ENCODE peak calls at places on chromosomes 5 and 9, in five cellular contexts. T is HCT116, H is K562, G is HepG2, O is GM12878. D is an unnamed sample.

GRCh38 chr9:86978986-86979385 is 31.7 kb upstream of the GAS1 start:
- DNase-seq in T (no peak), H (no peak), G (no peak), O (no peak), D (no peak)

GRCh38 chr5:147248584-147248983 is 13.8 kb downstream of the STK32A start:
- DNase-seq in T (no peak), H (no peak), G (no peak), O (no peak), D (no peak)

GRCh38 chr5:109784687-109785086 is 95.0 kb downstream of the MAN2A1 start:
- DNase-seq in T (no peak), H (no peak), G (no peak), O (no peak), D (no peak)

GRCh38 chr9:13083366-13083765 is 196.1 kb downstream of the MPDZ start:
- DNase-seq in T (no peak), H (no peak), G (no peak), O (no peak), D (no peak)

GRCh38 chr9:126989847-126990821 is 75.6 kb downstream of the RALGPS1 start:
- DNase-seq in T (no peak), H (no peak), G (no peak), O (no peak), D (no peak)

GRCh38 chr5:175576096-175576495 is 81.8 kb upstream of the HRH2 start:
- DNase-seq in T (no peak), H (no peak), G (no peak), O (no peak), D (no peak)

GRCh38 chr5:133397986-133398645 is 214.2 kb downstream of the FSTL4 start:
- DNase-seq in T (no peak), H (no peak), G (no peak), O (no peak), D (no peak)

GRCh38 chr9:6552738-6553121 is 92.8 kb downstream of the GLDC start:
- DNase-seq in T (no peak), H (no peak), G (no peak), O (no peak), D (no peak)

GRCh38 chr5:43099615-43100014 is 21.1 kb upstream of the ZNF131 start:
- DNase-seq in T (no peak), H (no peak), G (no peak), O (no peak), D (no peak)

GRCh38 chr9:134717793-134718645 is 76.4 kb downstream of the COL5A1 start:
- DNase-seq in T (no peak), H (no peak), G (no peak), O (no peak), D (no peak)

GRCh38 chr9:130542457-130543228 is 36.7 kb upstream of the FUBP3 start:
- DNase-seq in T (no peak), H (peak; percentile 72), G (no peak), O (no peak), D (no peak)

GRCh38 chr9:99239341-99240055 is 17.4 kb downstream of the SEC61B start:
- DNase-seq in T (no peak), H (no peak), G (no peak), O (no peak), D (no peak)

GRCh38 chr9:76216161-76216649 is 178.0 kb downstream of the RFK start:
- DNase-seq in T (peak; percentile 15), H (no peak), G (no peak), O (no peak), D (no peak)

GRCh38 chr5:67267522-67268232 is 71.1 kb upstream of the CD180 start:
- DNase-seq in T (no peak), H (no peak), G (no peak), O (no peak), D (no peak)

GRCh38 chr9:127801955-127802575 is 617 bp upstream of the FPGS start:
- DNase-seq in T (no peak), H (no peak), G (no peak), O (no peak), D (no peak)

GRCh38 chr9:68457803-68458202 is 82.9 kb downstream of the TMEM252 start:
- DNase-seq in T (no peak), H (no peak), G (no peak), O (no peak), D (no peak)

GRCh38 chr5:150672237-150672883 is 11.3 kb downstream of the MYOZ3 start:
- DNase-seq in T (no peak), H (no peak), G (no peak), O (no peak), D (peak; percentile 58)

GRCh38 chr5:58191451-58191850 is 268.4 kb downstream of the PLK2 start:
- DNase-seq in T (no peak), H (no peak), G (no peak), O (no peak), D (no peak)

GRCh38 chr5:32444946-32445758 is 612 bp upstream of the ZFR start:
- DNase-seq in T (no peak), H (no peak), G (no peak), O (no peak), D (no peak)

GRCh38 chr5:160486573-160486972 is 64.9 kb downstream of the PTTG1 start:
- DNase-seq in T (no peak), H (no peak), G (no peak), O (no peak), D (no peak)

GRCh38 chr5:114311943-114312342 is 49.9 kb upstream of the KCNN2 start:
- DNase-seq in T (no peak), H (no peak), G (no peak), O (no peak), D (peak; percentile 55)

GRCh38 chr5:20368581-20368980 is 380.6 kb upstream of the CDH18 start:
- DNase-seq in T (no peak), H (no peak), G (no peak), O (no peak), D (no peak)

GRCh38 chr5:135493406-135494180 is 41.4 kb upstream of the TIFAB start:
- DNase-seq in T (peak; percentile 31), H (no peak), G (no peak), O (no peak), D (no peak)

GRCh38 chr9:85909390-85909789 is 31.6 kb upstream of the NAA35 start:
- DNase-seq in T (no peak), H (no peak), G (no peak), O (no peak), D (no peak)

GRCh38 chr9:136882109-136882946 is 4.0 kb upstream of the TRAF2 start:
- DNase-seq in T (peak; percentile 56), H (peak; percentile 59), G (peak; percentile 94), O (peak; percentile 73), D (no peak)

GRCh38 chr5:82421119-82421518 is 143.0 kb upstream of the RPS23 start:
- DNase-seq in T (peak; percentile 69), H (no peak), G (no peak), O (no peak), D (no peak)

GRCh38 chr5:163567811-163568210 is 62.4 kb downstream of the MAT2B start:
- DNase-seq in T (no peak), H (no peak), G (no peak), O (no peak), D (no peak)

GRCh38 chr9:94084314-94084713 is at the start of gene PTPDC1:
- DNase-seq in T (peak; percentile 77), H (peak; percentile 25), G (peak; percentile 35), O (no peak), D (peak; percentile 47)

GRCh38 chr5:32673272-32673671 is 37.8 kb upstream of the NPR3 start:
- DNase-seq in T (no peak), H (no peak), G (no peak), O (no peak), D (no peak)

GRCh38 chr5:167643616-167644015 is 647.8 kb upstream of the WWC1 start:
- DNase-seq in T (no peak), H (no peak), G (no peak), O (no peak), D (no peak)

GRCh38 chr9:99359336-99359735 is 137.3 kb downstream of the SEC61B start:
- DNase-seq in T (no peak), H (no peak), G (no peak), O (no peak), D (no peak)

GRCh38 chr9:34253460-34253837 is 74.6 kb downstream of the UBAP1 start:
- DNase-seq in T (no peak), H (no peak), G (no peak), O (no peak), D (no peak)

GRCh38 chr9:34256987-34257585 is 72.0 kb downstream of the KIF24 start:
- DNase-seq in T (no peak), H (no peak), G (no peak), O (no peak), D (no peak)

GRCh38 chr9:34254141-34254913 is 74.7 kb downstream of the KIF24 start:
- DNase-seq in T (peak; percentile 28), H (no peak), G (no peak), O (no peak), D (no peak)

GRCh38 chr9:34256104-34256503 is 73.0 kb downstream of the KIF24 start:
- DNase-seq in T (no peak), H (no peak), G (no peak), O (no peak), D (no peak)

GRCh38 chr9:34254966-34255825 is 73.9 kb downstream of the KIF24 start:
- DNase-seq in T (no peak), H (no peak), G (no peak), O (no peak), D (no peak)
- H3K4me1 ChIP-seq in T (peaks cover 26% of the 10 kb centered on the region), H (no peaks in the 10 kb centered on the region), G (no peaks in the 10 kb centered on the region), O (no peaks in the 10 kb centered on the region), D (no peaks in the 10 kb centered on the region)

DNA sequence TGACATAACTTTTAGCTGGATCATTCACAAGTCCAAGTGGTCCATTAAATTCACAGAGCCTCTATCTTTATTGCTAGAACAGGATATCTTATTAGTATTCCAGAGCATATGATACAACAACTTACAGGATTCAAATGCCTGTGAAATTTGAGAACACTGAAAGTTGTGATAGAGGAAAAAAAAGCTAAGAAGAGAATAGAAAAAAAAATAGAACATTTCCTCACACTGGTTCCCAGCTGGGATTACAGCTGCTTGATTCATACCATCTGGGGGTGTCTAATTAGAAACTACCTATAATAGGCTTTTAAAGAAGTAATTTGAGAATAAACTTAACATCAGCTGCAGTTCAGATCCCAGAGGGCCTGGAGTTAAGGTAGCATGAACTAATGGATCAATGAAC is 922.1 kb downstream of the CDH12 start:
- DNase-seq in T (no peak), H (no peak), G (no peak), O (no peak), D (no peak)
- TF ChIP-seq ATF3 in T (no peak), H (no peak), G (no peak), O (no peak), D (no peak)

GRCh38 chr9:92969516-92970466 is 22.5 kb downstream of the FGD3 start:
- DNase-seq in T (no peak), H (no peak), G (no peak), O (no peak), D (no peak)
- H3K4me1 ChIP-seq in T (peaks cover 14% of the 10 kb centered on the region), H (peaks cover 6% of the 10 kb centered on the region), G (peaks cover 36% of the 10 kb centered on the region), O (peaks cover 22% of the 10 kb centered on the region), D (peaks cover 35% of the 10 kb centered on the region)

GRCh38 chr5:137888489-137888874 is 775 bp upstream of the PKD2L2 start:
- DNase-seq in T (no peak), H (no peak), G (no peak), O (no peak), D (no peak)
- TF ChIP-seq ATF3 in T (no peak), H (no peak), G (no peak), O (no peak), D (no peak)

DNA sequence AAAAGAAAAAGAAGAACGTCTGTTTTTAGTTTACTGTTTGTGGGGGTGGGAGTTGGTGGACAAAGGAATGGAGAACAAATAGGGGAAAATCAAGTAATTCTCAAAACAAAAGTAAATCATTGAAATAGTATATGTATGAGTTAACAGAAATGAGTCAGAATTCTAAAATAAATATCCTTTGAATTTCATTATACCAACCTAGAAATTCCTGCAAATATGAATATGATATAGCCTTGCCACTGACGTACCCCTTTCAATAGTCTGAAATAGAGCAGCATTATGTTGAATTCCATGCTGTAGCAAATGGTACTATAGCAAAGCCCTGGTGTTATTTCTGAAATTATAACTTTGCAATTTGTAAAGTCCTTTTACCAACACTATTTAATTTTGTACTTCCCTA is 29.7 kb upstream of the DTWD2 start:
- DNase-seq in T (no peak), H (no peak), G (no peak), O (no peak), D (no peak)
- H3K4me1 ChIP-seq in T (no peaks in the 10 kb centered on the region), H (no peaks in the 10 kb centered on the region), G (no peaks in the 10 kb centered on the region), O (peaks cover 12% of the 10 kb centered on the region), D (no peaks in the 10 kb centered on the region)